ENCODE peak calls at places on chromosomes 13 and 19, in ten cellular contexts. X, S, J, G, U, E, N, B, F and A are unnamed samples.

GRCh38 chr13:111943229-111943795 is 123.6 kb upstream of the SOX1 start:
- DNase-seq in B (no peak), F (no peak), X (peak), S (peak), E (no peak), U (no peak), J (no peak), G (no peak), N (no peak), A (no peak)

GRCh38 chr13:38826182-38826813 is 139.4 kb downstream of the FREM2 start:
- DNase-seq in F (no peak), X (no peak), G (no peak), N (no peak), E (no peak), S (no peak), U (peak), B (no peak), J (no peak), A (no peak)

GRCh38 chr13:80348308-80348707 is 7.4 kb upstream of the SPRY2 start:
- DNase-seq in G (no peak), F (no peak), B (no peak), U (no peak), E (no peak), J (no peak), X (no peak), S (no peak), N (no peak), A (no peak)

GRCh38 chr13:92414851-92415250 is 811.8 kb upstream of the GPC6 start:
- DNase-seq in U (no peak), S (no peak), B (no peak), F (no peak), X (no peak), N (no peak), E (no peak), G (no peak), J (no peak), A (no peak)

GRCh38 chr19:33860691-33861090 is 64.0 kb downstream of the KCTD15 start:
- DNase-seq in G (no peak), F (no peak), J (no peak), S (peak), X (no peak), E (no peak), N (no peak), B (no peak), U (no peak), A (no peak)

GRCh38 chr19:11539495-11540365 is 1.1 kb downstream of the CNN1 start:
- DNase-seq in B (no peak), F (peak), G (no peak), J (peak), S (no peak), N (peak), U (no peak), E (peak), X (no peak), A (no peak)

GRCh38 chr13:19860884-19861655 is 2.4 kb downstream of the ZMYM5 start:
- DNase-seq in S (peak), E (peak), B (no peak), X (no peak), G (no peak), N (peak), U (peak), F (peak), J (no peak), A (peak)

GRCh38 chr19:40419780-40420179 is 6.0 kb downstream of the SERTAD1 start:
- DNase-seq in N (no peak), F (no peak), U (no peak), X (no peak), S (no peak), G (no peak), E (no peak), B (no peak), J (no peak), A (no peak)

GRCh38 chr19:12647490-12648071 is 19.0 kb downstream of the MAN2B1 start:
- DNase-seq in G (no peak), F (peak), U (peak), N (no peak), B (no peak), S (peak), J (peak), X (peak), E (peak), A (peak)

GRCh38 chr13:27830010-27830409 is 37.7 kb downstream of the GSX1 start:
- DNase-seq in X (peak), F (no peak), G (no peak), N (no peak), J (peak), U (peak), E (peak), B (no peak), S (peak), A (peak)

GRCh38 chr13:95552539-95553270 is at the start of gene CLDN10:
- DNase-seq in G (no peak), X (no peak), B (no peak), F (no peak), U (no peak), E (peak), N (no peak), S (peak), J (no peak), A (no peak)

GRCh38 chr19:1027953-1028902 is 1.8 kb downstream of the CNN2 start:
- DNase-seq in B (no peak), J (peak), X (peak), E (peak), S (peak), U (peak), N (peak), G (peak), F (peak), A (peak)

GRCh38 chr19:18417250-18418033 is 1.8 kb upstream of the SSBP4 start:
- DNase-seq in X (peak), B (peak), G (no peak), U (no peak), F (peak), N (peak), S (peak), E (peak), J (peak), A (peak)

GRCh38 chr13:32086366-32086765 is 54.8 kb downstream of the FRY start:
- DNase-seq in G (no peak), F (no peak), U (no peak), N (no peak), J (no peak), X (no peak), B (no peak), E (peak), S (no peak), A (no peak)

GRCh38 chr19:57269515-57270250 is 10.6 kb upstream of the ZNF460 start:
- DNase-seq in E (no peak), B (no peak), N (no peak), J (no peak), F (peak), U (peak), X (no peak), S (no peak), G (peak), A (peak)

GRCh38 chr13:99086149-99086868 is 108.4 kb upstream of the DOCK9 start:
- DNase-seq in J (peak), X (peak), U (peak), G (no peak), S (peak), N (peak), B (no peak), F (peak), E (peak), A (peak)

GRCh38 chr13:86002921-86003488 is 203.8 kb upstream of the SLITRK6 start:
- DNase-seq in U (no peak), B (no peak), E (peak), N (no peak), F (no peak), X (no peak), G (no peak), J (no peak), S (no peak), A (no peak)

GRCh38 chr13:22135446-22135845 is 464.6 kb downstream of the FGF9 start:
- DNase-seq in E (no peak), U (no peak), X (no peak), N (no peak), S (no peak), J (no peak), F (no peak), G (no peak), B (no peak), A (no peak)

GRCh38 chr19:572891-573825 is 762 bp downstream of the BSG start:
- DNase-seq in S (peak), N (no peak), E (peak), G (no peak), F (peak), U (peak), J (peak), X (peak), B (no peak), A (peak)

GRCh38 chr19:48842744-48843162 is 6.5 kb upstream of the HSD17B14 start:
- DNase-seq in X (no peak), U (peak), F (peak), G (no peak), N (peak), B (no peak), E (peak), J (peak), S (no peak), A (peak)

GRCh38 chr13:25911020-25911419 is 140.8 kb downstream of the SHISA2 start:
- DNase-seq in B (no peak), N (no peak), E (peak), X (no peak), F (no peak), G (no peak), U (no peak), J (no peak), S (no peak), A (no peak)

GRCh38 chr13:97367427-97367826 is 66.5 kb upstream of the RAP2A start:
- DNase-seq in U (peak), N (no peak), J (no peak), G (peak), E (peak), X (no peak), F (peak), S (no peak), B (no peak), A (peak)

GRCh38 chr19:3511506-3512251 is 5.6 kb downstream of the FZR1 start:
- DNase-seq in B (no peak), F (no peak), U (no peak), G (no peak), J (no peak), E (no peak), S (no peak), X (no peak), N (no peak), A (no peak)

GRCh38 chr13:114065141-114065925 is 67.1 kb downstream of the RASA3 start:
- DNase-seq in B (peak), N (peak), E (peak), X (peak), F (peak), U (peak), S (peak), G (peak), J (peak), A (peak)

GRCh38 chr13:98517576-98518310 is 59.2 kb downstream of the STK24 start:
- DNase-seq in X (no peak), N (peak), J (no peak), S (no peak), E (no peak), F (no peak), U (no peak), G (no peak), B (no peak), A (peak)

GRCh38 chr13:43107780-43108179 is 84.4 kb downstream of the DNAJC15 start:
- DNase-seq in U (no peak), E (no peak), N (no peak), G (no peak), J (no peak), S (no peak), X (no peak), B (no peak), F (no peak), A (no peak)

GRCh38 chr13:62537593-62537992 is 1121.9 kb upstream of the PCDH20 start:
- DNase-seq in J (no peak), N (no peak), S (no peak), E (no peak), X (no peak), G (no peak), F (no peak), B (no peak), U (no peak), A (peak)

GRCh38 chr13:38340624-38341023 is 9.0 kb upstream of the UFM1 start:
- DNase-seq in J (peak), F (no peak), G (no peak), S (no peak), X (no peak), U (no peak), N (no peak), E (no peak), B (no peak), A (no peak)

GRCh38 chr13:25217023-25217909 is 45.2 kb upstream of the AMER2 start:
- DNase-seq in J (no peak), B (no peak), N (no peak), S (no peak), U (peak), G (peak), F (peak), E (no peak), X (no peak), A (no peak)

GRCh38 chr13:106535552-106536243 is at the start of gene EFNB2:
- DNase-seq in N (peak), X (peak), F (peak), U (peak), G (no peak), B (peak), J (peak), E (peak), S (peak), A (peak)
- TF ChIP-seq CTCF in N (no peak), X (no peak), F (peak), U (peak), G (no peak), B (no peak), J (no peak), E (no peak), S (no peak), A (peak)

GRCh38 chr19:55640043-55640576 is 692 bp upstream of the ZNF580 start:
- DNase-seq in G (no peak), N (peak), J (peak), S (peak), B (no peak), F (peak), E (peak), X (peak), U (peak), A (peak)

GRCh38 chr19:55641376-55642152 is 762 bp downstream of the ZNF580 start:
- DNase-seq in G (no peak), J (no peak), N (no peak), U (peak), S (no peak), X (no peak), F (no peak), E (peak), B (no peak), A (peak)

GRCh38 chr19:55642153-55643002 is 1.1 kb upstream of the ZNF581 start:
- DNase-seq in E (peak), X (peak), U (peak), N (no peak), S (peak), J (peak), G (no peak), B (no peak), F (no peak), A (peak)

GRCh38 chr19:55638864-55639359 is 1.9 kb upstream of the ZNF580 start:
- DNase-seq in S (no peak), G (no peak), U (peak), E (peak), N (no peak), F (no peak), B (no peak), X (peak), J (peak), A (peak)

GRCh38 chr19:55640577-55641375 is at the start of gene ZNF580:
- DNase-seq in F (peak), X (peak), N (peak), U (peak), B (no peak), G (no peak), S (peak), E (peak), J (peak), A (peak)
- H3K4me3 ChIP-seq in F (peak), X (peak), N (peak), U (peak), B (peak), G (peak), S (peak), E (peak), J (peak), A (peak)

DNA sequence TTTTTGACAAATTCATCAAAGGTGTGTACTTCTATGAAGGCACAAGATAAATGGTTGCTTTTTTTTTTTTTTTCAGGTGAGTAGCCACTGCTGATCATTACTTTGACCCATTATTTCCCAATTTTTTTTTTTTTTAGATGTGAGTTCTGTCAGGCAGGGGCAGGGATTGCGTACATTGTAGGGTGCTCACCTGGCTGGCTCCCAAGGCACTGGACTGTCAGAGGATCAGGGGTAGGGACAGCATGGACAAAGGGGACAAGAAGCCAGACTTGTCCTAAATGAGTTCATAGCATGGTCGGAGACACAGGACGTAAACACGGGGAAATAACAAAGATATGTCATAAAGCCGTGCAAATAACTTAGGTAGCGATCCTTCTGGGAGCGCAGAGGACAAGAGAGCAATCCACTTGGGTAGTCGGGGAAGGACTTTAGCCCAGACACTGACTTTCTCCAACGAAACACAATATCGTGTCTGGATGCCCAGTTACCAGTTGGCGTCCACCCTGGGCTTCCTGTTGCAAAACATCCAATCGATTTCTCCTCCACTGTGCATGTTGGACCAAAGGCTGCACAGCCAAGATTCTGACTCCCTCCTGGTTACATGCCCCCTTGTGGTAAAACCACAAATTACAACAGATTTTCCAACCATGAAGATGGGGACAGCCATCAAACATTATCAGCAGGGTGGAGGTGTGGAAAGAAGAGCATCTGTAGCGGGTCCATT is 27.5 kb upstream of the KATNAL1 start:
- DNase-seq in B (no peak), G (no peak), X (no peak), J (peak), S (no peak), U (peak), E (peak), N (no peak), F (no peak), A (peak)
- TF ChIP-seq CTCF in B (no peak), G (peak), X (peak), J (peak), S (peak), U (peak), E (peak), N (peak), F (peak), A (peak)

GRCh38 chr19:7923295-7924191 is 2.4 kb downstream of the CTXN1 start:
- DNase-seq in N (no peak), E (no peak), S (peak), X (no peak), F (no peak), J (no peak), U (no peak), G (no peak), B (no peak), A (no peak)

GRCh38 chr19:7925171-7925837 is 631 bp downstream of the CTXN1 start:
- DNase-seq in B (no peak), S (peak), U (peak), G (no peak), F (peak), N (peak), X (peak), J (peak), E (peak), A (peak)

GRCh38 chr19:7926021-7926726 is at the start of gene CTXN1:
- DNase-seq in E (peak), J (peak), G (no peak), S (peak), F (no peak), B (peak), N (peak), X (peak), U (peak), A (peak)

GRCh38 chr19:7924241-7924640 is 1.7 kb downstream of the CTXN1 start:
- DNase-seq in G (no peak), U (no peak), J (no peak), X (no peak), F (no peak), E (no peak), B (no peak), N (no peak), S (no peak), A (no peak)

GRCh38 chr19:7924651-7925170 is 1.2 kb downstream of the CTXN1 start:
- DNase-seq in J (no peak), X (no peak), N (no peak), F (no peak), E (peak), S (peak), G (no peak), U (no peak), B (no peak), A (no peak)
- H3K4me3 ChIP-seq in J (peak), X (peak), N (peak), F (peak), E (peak), S (peak), G (peak), U (no peak), B (peak), A (no peak)

DNA sequence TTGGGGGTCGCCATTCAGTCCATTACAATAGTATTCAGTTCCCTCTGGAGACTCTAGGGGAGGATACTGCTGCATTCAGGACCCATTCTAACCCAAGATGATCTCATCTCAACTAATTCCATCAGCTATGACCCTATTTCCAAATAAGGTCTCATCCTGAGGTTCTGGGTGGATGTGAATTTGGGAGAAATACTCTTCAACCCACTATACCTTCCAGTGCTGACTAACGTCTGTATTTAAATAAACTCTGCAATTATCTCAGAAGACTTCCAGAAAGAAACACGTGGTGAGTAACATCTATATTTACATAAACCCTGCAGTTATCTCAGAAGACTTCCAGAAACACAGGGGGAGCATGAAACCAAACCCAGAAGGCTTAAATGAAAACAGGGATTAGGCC is 1300.7 kb downstream of the PCDH9 start:
- DNase-seq in B (no peak), F (no peak), X (no peak), J (no peak), S (no peak), N (no peak), U (no peak), E (no peak), G (no peak), A (no peak)
- TF ChIP-seq CTCF in B (no peak), F (no peak), X (no peak), J (no peak), S (no peak), N (no peak), U (no peak), E (no peak), G (no peak), A (no peak)

DNA sequence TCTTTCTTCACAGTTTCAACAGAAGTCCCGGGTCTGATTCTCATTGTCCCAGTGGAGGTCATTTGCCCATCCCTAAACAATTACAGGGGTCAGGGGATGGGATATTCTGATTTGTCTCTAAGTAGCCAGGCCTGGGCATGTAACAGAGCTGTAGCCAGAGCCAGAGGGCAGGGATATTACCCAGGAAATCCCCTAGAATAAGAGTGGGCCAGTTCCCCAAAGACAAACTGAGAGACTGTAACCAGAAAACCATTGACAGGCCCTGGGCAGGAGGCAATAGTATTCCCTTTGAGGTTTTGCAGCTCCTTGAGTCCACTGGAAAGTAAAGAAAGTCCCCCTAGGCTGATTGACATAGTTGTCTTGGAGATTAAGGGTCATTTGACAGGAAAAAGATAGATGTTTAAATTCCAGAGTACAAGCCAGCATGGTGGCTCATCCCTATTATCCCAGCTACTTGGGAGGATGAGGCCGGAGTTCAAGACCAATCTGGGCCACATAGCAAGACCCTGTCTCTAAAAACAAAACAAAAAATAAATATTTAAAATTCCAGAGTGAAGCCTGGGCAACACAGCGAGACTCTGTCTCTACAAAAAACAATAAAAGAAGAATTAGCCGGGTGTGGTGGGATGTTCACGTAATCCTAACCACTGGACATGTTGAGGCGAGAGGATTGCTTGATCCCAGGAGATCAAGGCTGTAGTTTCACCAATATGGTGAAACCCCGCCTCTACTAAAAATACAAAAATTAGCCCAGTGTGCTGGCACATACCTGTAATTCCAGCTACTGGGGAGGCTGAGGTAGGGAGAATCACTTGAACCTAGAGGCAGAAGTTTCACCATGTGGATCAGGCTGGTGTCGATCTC is 1.9 kb upstream of the SDHAF1 start:
- DNase-seq in F (no peak), J (no peak), G (no peak), S (no peak), B (no peak), X (no peak), N (no peak), U (peak), E (no peak), A (peak)
- H3K4me3 ChIP-seq in F (no peak), J (no peak), G (no peak), S (no peak), B (no peak), X (no peak), N (no peak), U (no peak), E (no peak), A (no peak)